ENCODE peak calls at places on chromosomes 11 and 22, in six cellular contexts. T is A549, Z is right atrium auricular region, K is left lung, J is psoas muscle, W is tibial nerve. N is an unnamed sample. For H3K9me3, the result is how much of the 10 kb centered on the place peaks cover.

GRCh38 chr11:18802381-18803257 is 11.0 kb upstream of the PTPN5 start:
- DNase-seq in T (peak), Z (no peak), K (no peak), J (no peak), W (no peak), N (peak)

GRCh38 chr11:26778000-26778757 is 56.3 kb upstream of the SLC5A12 start:
- DNase-seq in T (no peak), Z (no peak), K (no peak), J (no peak), W (no peak), N (no peak)

GRCh38 chr11:85694385-85694980 is 8.5 kb upstream of the CCDC89 start:
- DNase-seq in T (peak), Z (no peak), K (no peak), J (no peak), W (no peak), N (no peak)

GRCh38 chr11:14144905-14145304 is 182.4 kb downstream of the SPON1 start:
- DNase-seq in T (no peak), Z (no peak), K (no peak), J (no peak), W (no peak), N (no peak)

GRCh38 chr11:9858822-9859221 is 194.9 kb downstream of the SWAP70 start:
- DNase-seq in T (no peak), Z (no peak), K (no peak), J (no peak), W (no peak), N (no peak)

GRCh38 chr11:67276821-67277230 is 10.6 kb downstream of the GRK2 start:
- DNase-seq in T (no peak), Z (no peak), K (peak), J (peak), W (no peak), N (no peak)

GRCh38 chr11:65208785-65209710 is 27.3 kb downstream of the CAPN1 start:
- DNase-seq in T (no peak), Z (no peak), K (no peak), J (no peak), W (no peak), N (no peak)

GRCh38 chr22:29820941-29821789 is 16.9 kb downstream of the ASCC2 start:
- DNase-seq in T (peak), Z (peak), K (peak), J (peak), W (peak), N (no peak)

GRCh38 chr22:36417281-36417686 is 29.5 kb upstream of the MYH9 start:
- DNase-seq in T (no peak), Z (no peak), K (peak), J (no peak), W (no peak), N (no peak)

GRCh38 chr11:2651054-2651617 is 48.7 kb downstream of the KCNQ1OT1 start:
- DNase-seq in T (no peak), Z (no peak), K (no peak), J (no peak), W (no peak), N (no peak)
- H3K9me3 ChIP-seq in T (half or more), Z (under half), K (under half), J (under half), W (under half), N (under half)

DNA sequence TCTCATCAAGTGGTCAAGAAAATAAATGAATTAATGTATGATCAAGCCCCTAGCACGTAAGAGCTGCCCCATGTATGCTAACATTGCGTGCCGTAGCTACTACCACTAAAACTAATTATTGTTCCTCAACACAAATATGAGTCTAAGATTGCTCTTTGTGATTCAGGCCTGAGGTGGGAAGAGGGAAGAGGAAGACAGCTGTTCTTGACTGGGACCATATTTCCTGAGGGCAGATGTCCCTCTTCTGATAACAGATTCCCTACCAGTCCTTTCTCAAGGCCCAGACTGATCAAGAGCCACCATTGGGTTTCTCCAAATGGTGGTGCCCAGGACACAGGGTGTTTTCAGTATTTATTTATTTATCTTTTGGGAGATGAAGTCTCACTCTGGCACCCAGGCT is 87.2 kb upstream of the CADM1 start:
- DNase-seq in T (no peak), Z (no peak), K (no peak), J (no peak), W (no peak), N (no peak)
- H3K9me3 ChIP-seq in T (under half), Z (under half), K (under half), J (under half), W (under half), N (under half)

GRCh38 chr11:70674605-70675004 is 276.3 kb downstream of the CTTN start:
- DNase-seq in T (no peak), Z (no peak), K (no peak), J (no peak), W (no peak), N (no peak)
- H3K9me3 ChIP-seq in T (under half), Z (under half), K (under half), J (under half), W (under half), N (under half)

GRCh38 chr22:47395481-47395880 is 633.0 kb downstream of the TBC1D22A start:
- DNase-seq in T (peak), Z (no peak), K (no peak), J (no peak), W (no peak), N (no peak)
- H3K9me3 ChIP-seq in T (under half), Z (under half), K (under half), J (under half), W (under half), N (under half)

GRCh38 chr11:101063706-101064105 is 65.9 kb downstream of the PGR start:
- DNase-seq in T (no peak), Z (no peak), K (no peak), J (no peak), W (no peak), N (no peak)
- H3K9me3 ChIP-seq in T (under half), Z (under half), K (under half), J (under half), W (under half), N (under half)

GRCh38 chr11:116221351-116221750 is 551.4 kb downstream of the BUD13 start:
- DNase-seq in T (no peak), Z (no peak), K (no peak), J (no peak), W (no peak), N (no peak)

GRCh38 chr11:116215471-116216113 is 557.2 kb downstream of the BUD13 start:
- DNase-seq in T (no peak), Z (no peak), K (no peak), J (no peak), W (no peak), N (no peak)

GRCh38 chr11:116217006-116217405 is 555.8 kb downstream of the BUD13 start:
- DNase-seq in T (peak), Z (no peak), K (no peak), J (no peak), W (no peak), N (no peak)

GRCh38 chr11:116217441-116217840 is 555.3 kb downstream of the BUD13 start:
- DNase-seq in T (no peak), Z (no peak), K (no peak), J (no peak), W (no peak), N (no peak)

GRCh38 chr11:116219171-116219635 is 553.6 kb downstream of the BUD13 start:
- DNase-seq in T (no peak), Z (no peak), K (no peak), J (no peak), W (no peak), N (no peak)
- H3K9me3 ChIP-seq in T (under half), Z (under half), K (under half), J (under half), W (under half), N (under half)

GRCh38 chr22:48423481-48423901 is 1404.2 kb downstream of the BRD1 start:
- DNase-seq in T (no peak), Z (no peak), K (no peak), J (no peak), W (no peak), N (no peak)

GRCh38 chr22:48424661-48425060 is 1403.0 kb downstream of the BRD1 start:
- DNase-seq in T (no peak), Z (no peak), K (no peak), J (no peak), W (no peak), N (no peak)

GRCh38 chr22:48426466-48427380 is 1401.0 kb downstream of the BRD1 start:
- DNase-seq in T (no peak), Z (no peak), K (no peak), J (no peak), W (no peak), N (no peak)

GRCh38 chr22:48424201-48424627 is 1403.5 kb downstream of the BRD1 start:
- DNase-seq in T (no peak), Z (no peak), K (no peak), J (no peak), W (no peak), N (no peak)

DNA sequence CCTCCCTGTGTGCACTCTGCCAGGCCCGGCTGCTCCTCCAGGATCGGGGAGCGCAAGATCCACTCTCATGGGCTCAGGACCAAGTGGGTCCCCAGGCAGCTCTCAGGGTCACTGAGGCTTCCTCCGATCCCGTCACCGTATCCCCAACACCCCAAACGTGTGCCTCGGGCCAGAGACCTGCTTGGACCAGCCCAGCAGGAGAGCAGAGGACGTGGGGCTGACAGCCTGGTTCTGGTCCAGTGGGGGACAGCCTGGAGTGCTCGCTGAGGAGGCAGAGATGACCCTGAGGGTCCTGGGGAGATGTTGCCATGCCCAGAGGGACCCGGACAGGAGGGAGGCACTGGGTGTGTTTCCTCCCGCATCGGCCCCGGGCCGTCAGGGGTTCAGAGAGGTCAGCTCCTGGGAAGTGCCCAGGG is 1402.6 kb downstream of the BRD1 start:
- DNase-seq in T (no peak), Z (no peak), K (no peak), J (peak), W (no peak), N (no peak)
- H3K9me3 ChIP-seq in T (under half), Z (under half), K (under half), J (under half), W (under half), N (under half)

DNA sequence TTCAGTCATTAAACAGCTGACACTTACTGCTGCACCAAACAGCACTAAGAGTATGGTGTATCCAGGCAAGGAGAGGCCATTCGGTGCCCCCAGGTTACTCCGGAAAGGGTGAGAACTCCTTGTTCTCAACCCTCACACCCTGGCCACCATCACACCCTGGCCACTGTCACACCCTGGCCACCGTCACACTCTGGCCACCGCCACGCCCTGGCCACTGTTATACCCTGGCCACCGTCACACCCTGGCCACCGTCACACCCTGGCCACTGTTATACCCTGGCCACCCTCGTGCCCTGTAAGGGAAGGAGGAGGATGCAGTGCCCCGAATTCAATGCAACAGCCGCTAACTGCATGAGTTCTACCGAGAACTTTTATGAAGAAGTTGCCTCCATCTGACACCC is 644.4 kb downstream of the TBC1D22A start:
- DNase-seq in T (no peak), Z (no peak), K (no peak), J (no peak), W (no peak), N (no peak)
- H3K9me3 ChIP-seq in T (under half), Z (under half), K (under half), J (under half), W (under half), N (under half)